ENCODE peak calls at places on chromosomes 5 and 9, in eight cellular contexts. One of them, this sample, is unnamed.

GRCh38 chr9:107306308-107306707 is 23.2 kb downstream of the RAD23B start:
- DNase-seq in memory B cell: no peak
- DNase-seq in nephron progenitor cell: no peak
- DNase-seq in endothelial cell: no peak
- DNase-seq in amygdala: no peak
- DNase-seq in EL: no peak
- DNase-seq in HuH-7.5: no peak
- DNase-seq in naive B cell: no peak
- DNase-seq in this sample: no peak

GRCh38 chr5:34686762-34687268 is 30.7 kb downstream of the RAI14 start:
- DNase-seq in amygdala: no peak
- DNase-seq in endothelial cell: no peak
- DNase-seq in HuH-7.5: peak
- DNase-seq in memory B cell: no peak
- DNase-seq in nephron progenitor cell: no peak
- DNase-seq in naive B cell: no peak
- DNase-seq in EL: peak
- DNase-seq in this sample: peak

GRCh38 chr9:93598647-93599241 is 22.4 kb downstream of the PHF2 start:
- DNase-seq in EL: no peak
- DNase-seq in endothelial cell: no peak
- DNase-seq in amygdala: no peak
- DNase-seq in nephron progenitor cell: no peak
- DNase-seq in memory B cell: no peak
- DNase-seq in naive B cell: no peak
- DNase-seq in HuH-7.5: no peak
- DNase-seq in this sample: no peak

GRCh38 chr9:123322771-123323481 is 33.1 kb upstream of the CRB2 start:
- DNase-seq in EL: no peak
- DNase-seq in amygdala: no peak
- DNase-seq in memory B cell: peak
- DNase-seq in HuH-7.5: no peak
- DNase-seq in endothelial cell: no peak
- DNase-seq in nephron progenitor cell: no peak
- DNase-seq in naive B cell: peak
- DNase-seq in this sample: no peak

GRCh38 chr9:121153642-121154041 is 48.0 kb downstream of the RAB14 start:
- DNase-seq in nephron progenitor cell: no peak
- DNase-seq in endothelial cell: no peak
- DNase-seq in HuH-7.5: no peak
- DNase-seq in EL: no peak
- DNase-seq in naive B cell: no peak
- DNase-seq in amygdala: no peak
- DNase-seq in memory B cell: no peak
- DNase-seq in this sample: no peak

GRCh38 chr5:71601222-71602026 is 14.3 kb downstream of the MCCC2 start:
- DNase-seq in amygdala: no peak
- DNase-seq in EL: peak
- DNase-seq in memory B cell: peak
- DNase-seq in naive B cell: peak
- DNase-seq in endothelial cell: peak
- DNase-seq in HuH-7.5: peak
- DNase-seq in nephron progenitor cell: peak
- DNase-seq in this sample: no peak

GRCh38 chr5:75465480-75465879 is 45.9 kb downstream of the CERT1 start:
- DNase-seq in nephron progenitor cell: no peak
- DNase-seq in HuH-7.5: no peak
- DNase-seq in EL: no peak
- DNase-seq in endothelial cell: no peak
- DNase-seq in memory B cell: no peak
- DNase-seq in amygdala: no peak
- DNase-seq in naive B cell: no peak
- DNase-seq in this sample: no peak

GRCh38 chr5:98773214-98773463 is 324 bp upstream of the RGMB start:
- DNase-seq in nephron progenitor cell: no peak
- DNase-seq in memory B cell: no peak
- DNase-seq in endothelial cell: no peak
- DNase-seq in naive B cell: no peak
- DNase-seq in HuH-7.5: no peak
- DNase-seq in amygdala: no peak
- DNase-seq in EL: no peak
- DNase-seq in this sample: no peak

GRCh38 chr5:130549884-130550552 is 615.0 kb downstream of the HINT1 start:
- DNase-seq in naive B cell: no peak
- DNase-seq in amygdala: no peak
- DNase-seq in HuH-7.5: no peak
- DNase-seq in EL: peak
- DNase-seq in nephron progenitor cell: no peak
- DNase-seq in endothelial cell: no peak
- DNase-seq in memory B cell: no peak
- DNase-seq in this sample: no peak

GRCh38 chr5:57779383-57780223 is 297.0 kb upstream of the ACTBL2 start:
- DNase-seq in amygdala: no peak
- DNase-seq in HuH-7.5: peak
- DNase-seq in endothelial cell: peak
- DNase-seq in nephron progenitor cell: peak
- DNase-seq in naive B cell: peak
- DNase-seq in memory B cell: peak
- DNase-seq in EL: peak
- DNase-seq in this sample: no peak

GRCh38 chr9:69996947-69997346 is 46.7 kb upstream of the MAMDC2 start:
- DNase-seq in nephron progenitor cell: no peak
- DNase-seq in naive B cell: no peak
- DNase-seq in memory B cell: no peak
- DNase-seq in HuH-7.5: no peak
- DNase-seq in amygdala: no peak
- DNase-seq in endothelial cell: no peak
- DNase-seq in EL: no peak
- DNase-seq in this sample: no peak

GRCh38 chr9:136794281-136795026 is 1.7 kb upstream of the CCDC183 start:
- DNase-seq in memory B cell: no peak
- DNase-seq in naive B cell: no peak
- DNase-seq in endothelial cell: no peak
- DNase-seq in nephron progenitor cell: no peak
- DNase-seq in HuH-7.5: no peak
- DNase-seq in amygdala: no peak
- DNase-seq in EL: no peak
- DNase-seq in this sample: no peak

GRCh38 chr5:180487556-180487955 is 6.6 kb upstream of the CNOT6 start:
- DNase-seq in nephron progenitor cell: no peak
- DNase-seq in HuH-7.5: no peak
- DNase-seq in memory B cell: no peak
- DNase-seq in naive B cell: no peak
- DNase-seq in endothelial cell: no peak
- DNase-seq in amygdala: no peak
- DNase-seq in EL: no peak
- DNase-seq in this sample: no peak